ENCODE peak calls at places on chromosome 17, in ten cellular contexts. X is activated CD8-positive, alpha-beta memory T cell treated with anti-CD3 and anti-CD28 coated beads for 4 hours; H is T-helper 2 cell; L is mesendoderm; T is NAMALWA; J is AG08395; F is nephron progenitor cell; P is stimulated activated naive CD4-positive, alpha-beta T cell treated with Interleukin-2 at 50 U/mL for 16 hours; O is NCI-H460; G is NCI-H1694. E is an unnamed sample.

GRCh38 chr17:71412803-71413202 is 708.0 kb upstream of the SOX9 start:
- DNase-seq in X (no peak), H (no peak), L (no peak), T (peak; percentile 1), J (peak; percentile 92), F (no peak), P (no peak), O (peak; percentile 60), G (no peak), E (no peak)

GRCh38 chr17:40345161-40346034 is 19.1 kb downstream of the GJD3 start:
- DNase-seq in X (no peak), H (peak; percentile 48), L (peak; percentile 96), T (no peak), J (no peak), F (peak; percentile 77), P (no peak), O (no peak), G (no peak), E (peak; percentile 24)

GRCh38 chr17:61504697-61505096 is 52.5 kb downstream of the TBX4 start:
- DNase-seq in X (no peak), H (no peak), L (no peak), T (no peak), J (peak; percentile 85), F (no peak), P (no peak), O (peak; percentile 81), G (no peak), E (no peak)

GRCh38 chr17:42288985-42289862 is 926 bp downstream of the STAT5A start:
- DNase-seq in X (peak; percentile 30), H (peak; percentile 63), L (no peak), T (no peak), J (no peak), F (no peak), P (peak; percentile 60), O (no peak), G (no peak), E (peak; percentile 23)

GRCh38 chr17:68318103-68318991 is 27.1 kb downstream of the ARSG start:
- DNase-seq in X (no peak), H (no peak), L (no peak), T (no peak), J (peak; percentile 72), F (no peak), P (no peak), O (peak; percentile 48), G (no peak), E (no peak)

GRCh38 chr17:38464723-38465419 is 36.6 kb downstream of the ARHGAP23 start:
- DNase-seq in X (no peak), H (no peak), L (no peak), T (no peak), J (peak; percentile 94), F (peak; percentile 71), P (no peak), O (peak; percentile 78), G (peak; percentile 62), E (no peak)

GRCh38 chr17:45794840-45795239 is 10.7 kb downstream of the CRHR1 start:
- DNase-seq in X (no peak), H (no peak), L (peak; percentile 77), T (no peak), J (peak; percentile 31), F (no peak), P (no peak), O (no peak), G (no peak), E (no peak)

GRCh38 chr17:4554997-4555799 is at the start of gene MYBBP1A:
- DNase-seq in X (peak; percentile 95), H (peak; percentile 94), L (peak; percentile 98), T (peak; percentile 89), J (peak; percentile 100), F (peak; percentile 98), P (peak; percentile 95), O (peak; percentile 95), G (peak; percentile 97), E (peak; percentile 93)